ENCODE peak calls at places on chromosome 9, in seven cellular contexts. One of them, this sample, is unnamed.

GRCh38 chr9:131173995-131174394 is 48.6 kb downstream of the NUP214 start:
- DNase-seq in breast epithelium: no peak
- DNase-seq in esophagus squamous epithelium: no peak
- DNase-seq in mucosa of gallbladder: no peak
- DNase-seq in stimulated activated CD4-positive, alpha-beta T cell treated with anti-CD3 and anti-CD28 coated beads, Interleukin-2, amount 100 ng/mL, for 48 hours: no peak
- DNase-seq in fibroblast of lung: no peak
- DNase-seq in aorta: no peak
- DNase-seq in this sample: no peak

GRCh38 chr9:8733096-8733954 is 933.7 kb upstream of the DMAC1 start:
- DNase-seq in mucosa of gallbladder: no peak
- DNase-seq in aorta: peak; percentile 88
- DNase-seq in breast epithelium: no peak
- DNase-seq in fibroblast of lung: peak; percentile 53
- DNase-seq in stimulated activated CD4-positive, alpha-beta T cell treated with anti-CD3 and anti-CD28 coated beads, Interleukin-2, amount 100 ng/mL, for 48 hours: no peak
- DNase-seq in esophagus squamous epithelium: no peak
- DNase-seq in this sample: peak; percentile 64

GRCh38 chr9:126667190-126668055 is 53.7 kb downstream of the LMX1B start:
- DNase-seq in stimulated activated CD4-positive, alpha-beta T cell treated with anti-CD3 and anti-CD28 coated beads, Interleukin-2, amount 100 ng/mL, for 48 hours: no peak
- DNase-seq in fibroblast of lung: no peak
- DNase-seq in esophagus squamous epithelium: no peak
- DNase-seq in mucosa of gallbladder: no peak
- DNase-seq in aorta: no peak
- DNase-seq in breast epithelium: no peak
- DNase-seq in this sample: no peak

GRCh38 chr9:114655689-114656088 is 1.9 kb downstream of the TEX53 start:
- DNase-seq in mucosa of gallbladder: no peak
- DNase-seq in stimulated activated CD4-positive, alpha-beta T cell treated with anti-CD3 and anti-CD28 coated beads, Interleukin-2, amount 100 ng/mL, for 48 hours: no peak
- DNase-seq in breast epithelium: no peak
- DNase-seq in fibroblast of lung: peak; percentile 73
- DNase-seq in aorta: no peak
- DNase-seq in esophagus squamous epithelium: no peak
- DNase-seq in this sample: peak; percentile 51

GRCh38 chr9:99092643-99093491 is 12.0 kb upstream of the TGFBR1 start:
- DNase-seq in breast epithelium: no peak
- DNase-seq in fibroblast of lung: no peak
- DNase-seq in esophagus squamous epithelium: no peak
- DNase-seq in stimulated activated CD4-positive, alpha-beta T cell treated with anti-CD3 and anti-CD28 coated beads, Interleukin-2, amount 100 ng/mL, for 48 hours: no peak
- DNase-seq in mucosa of gallbladder: no peak
- DNase-seq in aorta: no peak
- DNase-seq in this sample: no peak

GRCh38 chr9:129432671-129433154 is 188.2 kb downstream of the C9orf50 start:
- DNase-seq in esophagus squamous epithelium: no peak
- DNase-seq in stimulated activated CD4-positive, alpha-beta T cell treated with anti-CD3 and anti-CD28 coated beads, Interleukin-2, amount 100 ng/mL, for 48 hours: no peak
- DNase-seq in breast epithelium: peak; percentile 52
- DNase-seq in aorta: no peak
- DNase-seq in mucosa of gallbladder: no peak
- DNase-seq in fibroblast of lung: no peak
- DNase-seq in this sample: no peak

GRCh38 chr9:128420651-128421473 is at the start of gene CERCAM:
- DNase-seq in stimulated activated CD4-positive, alpha-beta T cell treated with anti-CD3 and anti-CD28 coated beads, Interleukin-2, amount 100 ng/mL, for 48 hours: peak; percentile 36
- DNase-seq in aorta: peak; percentile 91
- DNase-seq in fibroblast of lung: peak; percentile 41
- DNase-seq in esophagus squamous epithelium: no peak
- DNase-seq in mucosa of gallbladder: peak; percentile 17
- DNase-seq in breast epithelium: peak; percentile 29
- DNase-seq in this sample: peak; percentile 18

GRCh38 chr9:123091459-123091858 is 58.0 kb downstream of the GPR21 start:
- DNase-seq in stimulated activated CD4-positive, alpha-beta T cell treated with anti-CD3 and anti-CD28 coated beads, Interleukin-2, amount 100 ng/mL, for 48 hours: no peak
- DNase-seq in esophagus squamous epithelium: no peak
- DNase-seq in mucosa of gallbladder: no peak
- DNase-seq in breast epithelium: no peak
- DNase-seq in aorta: no peak
- DNase-seq in fibroblast of lung: no peak
- DNase-seq in this sample: no peak

GRCh38 chr9:34197280-34197679 is 18.4 kb downstream of the UBAP1 start:
- DNase-seq in stimulated activated CD4-positive, alpha-beta T cell treated with anti-CD3 and anti-CD28 coated beads, Interleukin-2, amount 100 ng/mL, for 48 hours: no peak
- DNase-seq in aorta: no peak
- DNase-seq in mucosa of gallbladder: no peak
- DNase-seq in breast epithelium: no peak
- DNase-seq in fibroblast of lung: no peak
- DNase-seq in esophagus squamous epithelium: no peak
- DNase-seq in this sample: no peak